ENCODE peak calls at places on chromosomes 12 and 14, in five cellular contexts. V is kidney tubule cell, M is SW 1271, R is brain microvascular endothelial cell, O is HFF-Myc. X is an unnamed sample.

GRCh38 chr14:74941676-74942097 is 13.7 kb downstream of the PGF start:
- DNase-seq in R (peak; percentile 52), V (peak; percentile 25), O (no peak), M (no peak), X (no peak)

GRCh38 chr12:30753761-30754382 is 879 bp downstream of the CAPRIN2 start:
- DNase-seq in R (peak; percentile 3), V (peak; percentile 24), M (no peak), O (no peak), X (no peak)

GRCh38 chr14:104393199-104393897 is 186.2 kb upstream of the C14orf180 start:
- DNase-seq in V (no peak), O (no peak), M (no peak), R (no peak), X (no peak)

GRCh38 chr12:20524113-20524512 is 155.8 kb downstream of the PDE3A start:
- DNase-seq in V (no peak), O (no peak), M (no peak), R (no peak), X (no peak)

GRCh38 chr12:58977476-58977875 is 57.2 kb upstream of the LRIG3 start:
- DNase-seq in V (no peak), O (no peak), M (no peak), R (no peak), X (no peak)

GRCh38 chr12:107361970-107362369 is 268.6 kb upstream of the CRY1 start:
- DNase-seq in O (no peak), R (no peak), V (no peak), M (no peak), X (no peak)

GRCh38 chr12:49068879-49069506 is 786 bp downstream of the RHEBL1 start:
- DNase-seq in O (no peak), M (no peak), V (no peak), R (no peak), X (no peak)

GRCh38 chr12:39372929-39373328 is 70.0 kb downstream of the KIF21A start:
- DNase-seq in M (no peak), V (peak; percentile 38), O (peak; percentile 7), R (no peak), X (no peak)

GRCh38 chr12:44875954-44876553 is at the start of gene NELL2:
- DNase-seq in M (peak; percentile 17), V (peak; percentile 35), R (no peak), O (no peak), X (no peak)

GRCh38 chr14:61581955-61582615 is 113.2 kb upstream of the HIF1A start:
- DNase-seq in R (no peak), O (no peak), V (no peak), M (no peak), X (no peak)

GRCh38 chr12:65800928-65801327 is 23.4 kb upstream of the HMGA2 start:
- DNase-seq in R (no peak), M (no peak), V (peak; percentile 81), O (no peak), X (no peak)

GRCh38 chr12:25828188-25828587 is 130.3 kb upstream of the RASSF8 start:
- DNase-seq in R (no peak), M (no peak), O (no peak), V (no peak), X (no peak)

GRCh38 chr14:93984987-93985410 is 8.6 kb upstream of the ASB2 start:
- DNase-seq in R (peak; percentile 89), M (no peak), O (peak; percentile 36), V (peak; percentile 76), X (no peak)

GRCh38 chr12:1812650-1813302 is 7.6 kb upstream of the LRTM2 start:
- DNase-seq in O (no peak), V (no peak), R (peak; percentile 55), M (no peak), X (no peak)

GRCh38 chr12:131710464-131711457 is at the start of gene SFSWAP:
- DNase-seq in V (peak; percentile 80), R (peak; percentile 55), O (peak; percentile 22), M (peak; percentile 17), X (no peak)

GRCh38 chr12:30925607-30926242 is 823 bp upstream of the TSPAN11 start:
- DNase-seq in O (no peak), M (no peak), V (peak; percentile 30), R (no peak), X (no peak)